ENCODE peak calls at places on chromosomes 16 and 17, in seven cellular contexts. A is epithelial cell of prostate; L is activated naive CD4-positive, alpha-beta T cell; X is HCT116; R is ELR; E is sigmoid colon; H is stimulated activated CD4-positive, alpha-beta T cell treated with anti-CD3 and anti-CD28 coated beads, Interleukin-2, amount 100 ng/mL, for 48 hours. I is an unnamed sample.
A peak's percentile ranks its signal among the peaks of the same experiment; 100 is the strongest.

GRCh38 chr16:85327731-85328664 is 215.7 kb upstream of the CIBAR2 start:
- DNase-seq in X (peak; percentile 39), E (no peak), L (no peak), R (no peak), A (no peak), H (no peak), I (no peak)

GRCh38 chr17:75289832-75290337 is 652 bp upstream of the SLC25A19 start:
- DNase-seq in R (peak; percentile 79), E (peak; percentile 84), L (peak; percentile 39), A (no peak), H (peak; percentile 54), X (no peak), I (peak; percentile 52)

GRCh38 chr17:35132099-35132498 is 10.0 kb downstream of the NLE1 start:
- DNase-seq in E (no peak), X (no peak), A (no peak), H (no peak), R (no peak), L (no peak), I (no peak)

GRCh38 chr17:6872941-6873340 is 41.4 kb upstream of the TEKT1 start:
- DNase-seq in X (no peak), R (no peak), E (no peak), A (no peak), H (no peak), L (no peak), I (no peak)

GRCh38 chr17:63470116-63470515 is 6.7 kb upstream of the ACE start:
- DNase-seq in L (no peak), H (no peak), A (no peak), X (no peak), R (no peak), E (no peak), I (no peak)

GRCh38 chr16:84720180-84720579 is 20.4 kb downstream of the USP10 start:
- DNase-seq in R (no peak), E (no peak), H (no peak), X (no peak), L (no peak), A (no peak), I (no peak)

GRCh38 chr16:84090212-84090611 is 26.5 kb downstream of the MBTPS1 start:
- DNase-seq in H (no peak), R (no peak), L (no peak), E (no peak), X (no peak), A (no peak), I (no peak)

GRCh38 chr17:58302171-58302918 is 21.6 kb upstream of the MPO start:
- DNase-seq in E (peak; percentile 55), R (no peak), X (no peak), H (no peak), A (no peak), L (no peak), I (no peak)

GRCh38 chr16:87047221-87048037 is 269.8 kb downstream of the C16orf95 start:
- DNase-seq in R (no peak), E (no peak), L (no peak), X (no peak), H (no peak), A (no peak), I (no peak)

GRCh38 chr17:52106638-52107261 is 51.8 kb downstream of the CA10 start:
- DNase-seq in A (no peak), L (no peak), H (peak; percentile 42), X (peak; percentile 19), R (peak; percentile 68), E (no peak), I (peak; percentile 53)

GRCh38 chr16:57265850-57266530 is 18.5 kb downstream of the PLLP start:
- DNase-seq in E (no peak), R (no peak), X (no peak), L (no peak), H (no peak), A (no peak), I (peak; percentile 50)

GRCh38 chr17:4636474-4637100 is 4.9 kb downstream of the ALOX15 start:
- DNase-seq in E (no peak), H (no peak), L (no peak), X (no peak), R (no peak), A (no peak), I (no peak)

GRCh38 chr17:64146418-64147109 is 16.6 kb upstream of the ERN1 start:
- DNase-seq in X (no peak), E (peak; percentile 85), L (peak; percentile 50), H (no peak), R (peak; percentile 75), A (peak; percentile 60), I (peak; percentile 92)

GRCh38 chr16:3009568-3010390 is 2.9 kb upstream of the CLDN9 start:
- DNase-seq in E (no peak), X (peak; percentile 66), A (no peak), L (no peak), H (no peak), R (peak; percentile 28), I (peak; percentile 87)

GRCh38 chr17:39573447-39574298 is 34.0 kb downstream of the NEUROD2 start:
- DNase-seq in L (no peak), R (peak; percentile 77), A (no peak), X (peak; percentile 27), E (peak; percentile 87), H (peak; percentile 29), I (peak; percentile 64)

GRCh38 chr17:13978478-13978877 is 90.8 kb upstream of the COX10 start:
- DNase-seq in R (no peak), A (no peak), E (no peak), L (no peak), H (no peak), X (no peak), I (no peak)

GRCh38 chr17:19374136-19374535 is 4.2 kb upstream of the MAPK7 start:
- DNase-seq in R (no peak), H (no peak), E (peak; percentile 46), A (no peak), X (no peak), L (no peak), I (no peak)

GRCh38 chr17:28747046-28747691 is 3.4 kb downstream of the TRAF4 start:
- DNase-seq in L (no peak), X (no peak), A (no peak), E (no peak), R (no peak), H (no peak), I (peak; percentile 71)

GRCh38 chr16:64236351-64236750 is 885.5 kb downstream of the CDH11 start:
- DNase-seq in R (no peak), E (no peak), X (no peak), L (no peak), A (no peak), H (no peak), I (no peak)

GRCh38 chr16:88530051-88530857 is 39.9 kb upstream of the ZC3H18 start:
- DNase-seq in L (no peak), A (no peak), E (no peak), H (no peak), X (no peak), R (no peak), I (no peak)

GRCh38 chr16:69861276-69862030 is 89.7 kb upstream of the CLEC18A start:
- DNase-seq in A (no peak), R (no peak), L (no peak), H (no peak), E (peak; percentile 82), X (no peak), I (no peak)

GRCh38 chr17:67608691-67609090 is 109.0 kb upstream of the NOL11 start:
- DNase-seq in H (no peak), A (peak; percentile 87), E (no peak), L (no peak), R (peak; percentile 82), X (no peak), I (peak; percentile 90)

GRCh38 chr17:26765860-26766709 is 527.8 kb upstream of the WSB1 start:
- DNase-seq in H (no peak), R (no peak), A (no peak), E (no peak), X (no peak), L (no peak), I (no peak)

GRCh38 chr17:78925662-78926555 is 722 bp upstream of the TIMP2 start:
- DNase-seq in R (peak; percentile 91), A (no peak), L (no peak), X (no peak), E (peak; percentile 97), H (no peak), I (no peak)

GRCh38 chr16:10820546-10820945 is 2.0 kb upstream of the TVP23A start:
- DNase-seq in H (no peak), X (no peak), L (no peak), A (no peak), R (no peak), E (no peak), I (no peak)

I was measured in epithelial cell of esophagus.